ENCODE peak calls at places on chromosomes 16 and 17, in five cellular contexts. E, R, W, Q and S are unnamed samples.

GRCh38 chr17:81731271-81731670 is 19.2 kb downstream of the SLC25A10 start:
- DNase-seq in Q (no peak), E (peak), W (no peak), R (no peak), S (peak)

GRCh38 chr17:28130455-28130854 is 88.0 kb downstream of the NLK start:
- DNase-seq in R (no peak), E (no peak), Q (no peak), W (no peak), S (no peak)

GRCh38 chr17:78129385-78130079 is 977 bp upstream of the TMC6 start:
- DNase-seq in Q (no peak), W (no peak), E (no peak), R (no peak), S (no peak)

GRCh38 chr17:77145209-77145608 is 4.4 kb downstream of the SEC14L1 start:
- DNase-seq in W (no peak), R (no peak), Q (no peak), E (no peak), S (no peak)

GRCh38 chr16:86797700-86798099 is 219.4 kb downstream of the FOXL1 start:
- DNase-seq in R (no peak), E (no peak), W (no peak), Q (no peak), S (no peak)

GRCh38 chr17:44110011-44110686 is 13.3 kb downstream of the HDAC5 start:
- DNase-seq in W (no peak), Q (no peak), E (no peak), R (no peak), S (no peak)

GRCh38 chr17:81365148-81365600 is 30.1 kb upstream of the BAHCC1 start:
- DNase-seq in R (no peak), E (peak), Q (peak), W (no peak), S (no peak)

GRCh38 chr16:4591191-4591590 is 23.5 kb downstream of the UBALD1 start:
- DNase-seq in R (no peak), Q (no peak), W (no peak), E (no peak), S (no peak)

GRCh38 chr17:78258323-78259229 is 27.1 kb downstream of the TMEM235 start:
- DNase-seq in E (peak), R (no peak), Q (peak), W (no peak), S (no peak)

GRCh38 chr16:72422308-72422897 is 250.4 kb upstream of the PMFBP1 start:
- DNase-seq in W (no peak), E (no peak), Q (no peak), R (no peak), S (no peak)

GRCh38 chr17:45261577-45262515 is at the start of gene SPATA32:
- DNase-seq in W (no peak), E (peak), R (no peak), Q (peak), S (no peak)

GRCh38 chr17:45334701-45335677 is 18.2 kb upstream of the MAP3K14 start:
- DNase-seq in E (no peak), Q (no peak), R (no peak), W (no peak), S (no peak)

GRCh38 chr17:39867084-39867890 is 715 bp upstream of the ZPBP2 start:
- DNase-seq in E (no peak), R (no peak), Q (no peak), W (no peak), S (no peak)

GRCh38 chr16:50259334-50260205 is 6.8 kb upstream of the ADCY7 start:
- DNase-seq in Q (peak), W (no peak), R (no peak), E (no peak), S (no peak)

GRCh38 chr17:37310940-37311339 is 64.8 kb upstream of the C17orf78 start:
- DNase-seq in E (no peak), Q (no peak), R (no peak), W (no peak), S (peak)

GRCh38 chr17:82806645-82807044 is 33.2 kb downstream of the ZNF750 start:
- DNase-seq in R (no peak), Q (no peak), E (no peak), W (no peak), S (no peak)

GRCh38 chr17:40121886-40122465 is at the start of gene MSL1:
- DNase-seq in Q (peak), W (no peak), R (no peak), E (peak), S (no peak)

GRCh38 chr17:32805029-32805976 is 71.6 kb downstream of the MYO1D start:
- DNase-seq in W (no peak), R (no peak), Q (no peak), E (no peak), S (no peak)

GRCh38 chr17:35630530-35631148 is 43.5 kb downstream of the AP2B1 start:
- DNase-seq in W (no peak), Q (no peak), E (peak), R (peak), S (no peak)

GRCh38 chr16:3038896-3039295 is 2.2 kb upstream of the BICDL2 start:
- DNase-seq in W (no peak), Q (no peak), E (no peak), R (no peak), S (no peak)

GRCh38 chr16:27515874-27516353 is 33.8 kb downstream of the GTF3C1 start:
- DNase-seq in R (no peak), Q (peak), W (peak), E (no peak), S (no peak)

GRCh38 chr16:14324581-14324980 is 253.5 kb downstream of the MRTFB start:
- DNase-seq in E (peak), W (no peak), Q (no peak), R (no peak), S (no peak)

GRCh38 chr16:72300892-72301291 is 128.9 kb upstream of the PMFBP1 start:
- DNase-seq in R (no peak), E (no peak), Q (no peak), W (no peak), S (no peak)

GRCh38 chr17:79919164-79919585 is 79.9 kb upstream of the CBX4 start:
- DNase-seq in W (no peak), R (no peak), Q (peak), E (no peak), S (no peak)

GRCh38 chr16:22141746-22142145 is 20.6 kb upstream of the SDR42E2 start:
- DNase-seq in Q (no peak), E (peak), W (no peak), R (peak), S (no peak)

GRCh38 chr16:71627631-71628236 is 1.8 kb downstream of the MARVELD3 start:
- DNase-seq in Q (no peak), W (no peak), R (no peak), E (no peak), S (no peak)

GRCh38 chr16:53893731-53894435 is 189.9 kb downstream of the FTO start:
- DNase-seq in E (peak), R (peak), Q (no peak), W (no peak), S (peak)

GRCh38 chr16:6602401-6602800 is 730.2 kb upstream of the RBFOX1 start:
- DNase-seq in E (no peak), Q (no peak), W (no peak), R (no peak), S (no peak)

GRCh38 chr17:75079023-75079373 is 8.8 kb upstream of the SLC16A5 start:
- DNase-seq in E (no peak), W (no peak), R (no peak), Q (no peak), S (no peak)

GRCh38 chr17:13407381-13407780 is 194.3 kb downstream of the HS3ST3A1 start:
- DNase-seq in R (no peak), Q (no peak), E (no peak), W (no peak), S (no peak)

GRCh38 chr16:81241706-81242105 is 3.2 kb downstream of the BCO1 start:
- DNase-seq in W (no peak), E (no peak), R (no peak), Q (no peak), S (no peak)

GRCh38 chr16:81238296-81239011 is at the start of gene BCO1:
- DNase-seq in E (peak), W (no peak), R (no peak), Q (peak), S (peak)

GRCh38 chr16:81237942-81238295 is 570 bp upstream of the BCO1 start:
- DNase-seq in W (no peak), R (no peak), E (no peak), Q (no peak), S (no peak)

GRCh38 chr16:81237282-81237681 is 1.2 kb upstream of the BCO1 start:
- DNase-seq in E (no peak), Q (peak), W (no peak), R (no peak), S (no peak)

GRCh38 chr16:81239722-81240121 is 1.2 kb downstream of the BCO1 start:
- DNase-seq in Q (no peak), W (no peak), E (no peak), R (no peak), S (no peak)
- H3K4me3 ChIP-seq in Q (peak), W (no peak), E (no peak), R (no peak), S (no peak)

GRCh38 chr17:10119203-10120112 is 78.9 kb downstream of the GAS7 start:
- DNase-seq in Q (peak), R (no peak), W (no peak), E (no peak), S (no peak)
- TF ChIP-seq CTCF in Q (no peak), R (no peak), W (no peak), E (no peak), S (no peak)

GRCh38 chr16:30063893-30064745 is 1.4 kb upstream of the ALDOA start:
- DNase-seq in Q (peak), R (no peak), W (no peak), E (peak), S (no peak)

GRCh38 chr16:30065943-30066881 is 652 bp downstream of the ALDOA start:
- DNase-seq in E (peak), W (no peak), Q (no peak), R (no peak), S (no peak)

GRCh38 chr16:30063278-30063892 is 2.2 kb upstream of the ALDOA start:
- DNase-seq in Q (no peak), E (no peak), W (no peak), R (no peak), S (no peak)

GRCh38 chr16:30065112-30065942 is at the start of gene ALDOA:
- DNase-seq in Q (peak), W (peak), E (peak), R (peak), S (peak)

GRCh38 chr16:30064746-30065111 is 831 bp upstream of the ALDOA start:
- DNase-seq in W (no peak), E (no peak), Q (no peak), R (no peak), S (no peak)
- H3K4me3 ChIP-seq in W (peak), E (peak), Q (peak), R (peak), S (peak)

GRCh38 chr16:10982430-10983174 is 38.2 kb downstream of the CLEC16A start:
- DNase-seq in E (peak), W (no peak), R (no peak), Q (no peak), S (no peak)

GRCh38 chr16:10981697-10982216 is 37.4 kb downstream of the CLEC16A start:
- DNase-seq in Q (no peak), R (no peak), E (no peak), W (no peak), S (no peak)

GRCh38 chr16:10984509-10984908 is 40.1 kb downstream of the CLEC16A start:
- DNase-seq in W (no peak), Q (no peak), R (no peak), E (peak), S (no peak)

GRCh38 chr16:10980811-10981210 is 36.4 kb downstream of the CLEC16A start:
- DNase-seq in W (no peak), E (no peak), Q (no peak), R (no peak), S (no peak)

DNA sequence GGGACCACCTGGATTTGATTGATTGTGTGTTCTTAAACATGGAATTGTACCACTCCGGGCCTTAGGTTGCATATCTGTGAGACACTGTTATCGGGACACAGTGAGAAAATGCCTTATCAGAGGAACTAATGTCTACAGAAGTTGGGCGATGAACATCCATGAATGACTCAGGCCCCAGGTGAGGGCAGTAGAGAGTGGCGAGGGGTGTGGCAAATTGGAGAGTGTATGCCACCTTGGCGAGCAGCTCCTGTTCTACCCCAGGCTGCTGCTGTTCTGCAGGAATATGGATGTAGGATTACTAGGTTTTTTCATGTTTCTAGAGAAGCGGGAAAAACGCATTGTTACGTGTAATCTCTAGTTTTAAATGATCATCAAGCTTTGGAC is 38.8 kb downstream of the CLEC16A start:
- DNase-seq in E (no peak), W (no peak), R (no peak), Q (peak), S (no peak)
- TF ChIP-seq CTCF in E (no peak), W (no peak), R (no peak), Q (no peak), S (no peak)

GRCh38 chr17:67813803-67814180 is 11.5 kb upstream of the BPTF start:
- DNase-seq in R (no peak), Q (no peak), E (no peak), W (no peak), S (no peak)

GRCh38 chr17:67821871-67822367 is 3.4 kb upstream of the BPTF start:
- DNase-seq in R (no peak), E (no peak), Q (no peak), W (no peak), S (no peak)

GRCh38 chr17:67819722-67820121 is 5.6 kb upstream of the BPTF start:
- DNase-seq in Q (no peak), W (no peak), E (no peak), R (no peak), S (no peak)

DNA sequence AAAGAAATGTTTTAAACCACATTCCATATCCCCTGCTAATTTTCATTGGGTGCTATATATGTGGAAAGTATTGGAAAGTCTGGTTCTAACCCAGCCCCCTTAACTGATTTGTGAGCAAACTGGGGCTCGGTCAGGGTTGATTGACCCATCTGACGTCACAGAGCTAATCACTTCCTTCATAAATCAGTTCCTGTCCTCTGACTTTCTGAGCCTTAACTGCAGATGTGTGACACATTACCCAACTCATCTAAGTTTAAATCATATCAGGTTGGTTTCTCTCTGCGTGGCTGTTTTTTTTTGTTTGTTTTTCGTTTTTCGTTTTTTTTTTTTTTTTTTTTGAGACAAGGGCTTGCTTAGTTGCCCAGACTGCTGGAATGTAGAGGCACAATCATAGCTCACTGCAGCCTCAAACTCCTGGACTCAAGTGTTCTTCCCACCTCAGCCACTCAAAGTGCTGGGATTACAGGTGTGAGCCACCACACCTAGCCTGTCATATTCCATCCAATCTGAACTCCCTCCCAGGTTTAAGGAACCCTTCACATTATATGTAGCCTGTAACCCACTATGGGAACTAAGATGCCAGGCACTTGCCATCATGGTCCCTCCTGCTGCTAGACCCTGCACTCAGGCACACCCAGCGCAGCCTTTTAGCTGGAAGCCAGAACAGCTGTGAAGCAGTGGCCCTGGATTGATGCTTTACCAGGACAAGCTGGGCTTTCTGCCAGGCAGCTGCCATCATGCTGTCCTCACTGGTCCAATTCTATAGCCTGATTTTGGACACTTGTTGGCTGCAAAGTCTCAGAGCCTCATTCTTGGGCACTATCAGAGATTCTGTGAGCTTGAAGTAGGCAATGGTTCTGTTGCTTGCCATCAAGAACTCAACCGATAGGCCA is 6.9 kb upstream of the BPTF start:
- DNase-seq in E (no peak), R (no peak), W (no peak), Q (no peak), S (no peak)
- H3K4me3 ChIP-seq in E (no peak), R (no peak), W (no peak), Q (no peak), S (no peak)

GRCh38 chr16:56334761-56335160 is 90.6 kb downstream of the AMFR start:
- DNase-seq in R (no peak), E (no peak), W (no peak), Q (no peak), S (no peak)

GRCh38 chr16:56337131-56337857 is 88.1 kb downstream of the AMFR start:
- DNase-seq in Q (no peak), R (no peak), W (no peak), E (no peak), S (no peak)

GRCh38 chr16:56337858-56338325 is 87.5 kb downstream of the AMFR start:
- DNase-seq in R (no peak), W (no peak), Q (no peak), E (no peak), S (no peak)

GRCh38 chr16:56336711-56337110 is 88.6 kb downstream of the AMFR start:
- DNase-seq in W (no peak), Q (no peak), R (no peak), E (no peak), S (no peak)

DNA sequence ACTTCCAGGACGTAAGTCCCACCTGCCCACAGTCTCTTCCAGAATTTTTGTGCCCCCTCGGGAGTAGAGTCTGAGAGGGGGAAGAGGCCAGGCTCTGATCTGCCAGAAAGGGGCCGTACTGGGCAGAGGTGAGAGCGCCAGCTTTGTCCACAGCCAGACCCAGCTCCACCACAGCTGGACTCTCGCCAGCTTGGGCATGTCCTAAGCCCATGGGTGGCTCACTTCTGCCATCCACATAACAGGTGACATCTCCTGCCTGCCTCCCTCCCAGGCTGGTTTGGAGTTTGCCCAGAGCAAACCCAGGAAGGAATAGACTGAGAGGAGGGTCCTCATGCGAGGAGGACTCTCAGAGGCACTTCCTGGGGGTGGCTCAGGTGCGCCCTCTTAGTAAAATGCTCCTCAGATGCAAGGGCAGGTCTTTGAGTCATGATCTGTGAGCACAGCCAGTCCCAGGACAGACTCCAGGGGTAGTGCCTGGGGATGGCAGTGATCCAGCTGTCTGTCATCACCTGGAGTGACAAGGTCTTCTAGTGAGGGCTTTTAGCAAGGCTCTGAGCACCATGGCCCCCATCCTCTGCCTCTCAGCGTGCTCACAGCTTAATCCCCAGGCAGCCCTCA is 89.2 kb downstream of the AMFR start:
- DNase-seq in R (no peak), E (no peak), W (no peak), Q (no peak), S (no peak)
- TF ChIP-seq CTCF in R (no peak), E (no peak), W (no peak), Q (no peak), S (no peak)

DNA sequence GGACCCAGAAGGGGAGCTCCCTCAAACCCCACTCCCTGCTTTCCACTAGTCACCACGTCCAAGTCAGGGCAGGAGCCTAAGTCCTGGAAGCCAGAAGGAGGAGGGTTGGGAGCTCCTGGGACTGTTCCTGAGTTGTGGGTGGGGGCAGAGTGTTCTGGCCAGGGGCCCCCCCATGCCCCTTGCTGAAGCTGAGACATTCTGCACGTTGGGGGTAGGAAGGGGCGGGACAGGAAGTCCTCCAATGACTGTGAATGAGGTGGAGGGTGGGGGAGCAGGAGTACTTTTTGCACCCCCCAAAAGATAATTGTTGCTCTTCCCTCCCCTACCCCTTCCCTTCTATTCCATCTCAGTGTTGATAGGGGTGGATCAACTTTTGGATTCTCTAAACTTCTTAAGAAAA is 21.4 kb upstream of the C17orf113 start:
- DNase-seq in E (no peak), Q (no peak), R (no peak), W (no peak), S (no peak)
- H3K4me3 ChIP-seq in E (no peak), Q (peak), R (no peak), W (peak), S (no peak)

GRCh38 chr16:58494981-58495860 is 4.7 kb upstream of the NDRG4 start:
- DNase-seq in R (peak), W (no peak), Q (peak), E (peak), S (peak)
- TF ChIP-seq CTCF in R (peak), W (peak), Q (no peak), E (peak), S (peak)